ENCODE peak calls at places on chromosomes 5 and 9, in four cellular contexts. I is lower lobe of right lung, T is BJ, L is lung. Y is an unnamed sample.

GRCh38 chr9:109974143-109974917 is 194.3 kb downstream of the PALM2AKAP2 start:
- DNase-seq in I (peak; percentile 56), T (no peak), L (no peak), Y (no peak)

GRCh38 chr5:133121080-133121479 is 69.3 kb downstream of the HSPA4 start:
- DNase-seq in I (no peak), T (no peak), L (no peak), Y (no peak)

GRCh38 chr9:21070171-21070571 is 7.6 kb downstream of the IFNB1 start:
- DNase-seq in I (no peak), T (peak; percentile 84), L (peak; percentile 45), Y (peak; percentile 52)

GRCh38 chr5:173907686-173908371 is 19.7 kb downstream of the CPEB4 start:
- DNase-seq in I (no peak), T (no peak), L (no peak), Y (no peak)

GRCh38 chr9:14346301-14346721 is 32.4 kb upstream of the NFIB start:
- DNase-seq in I (no peak), T (no peak), L (no peak), Y (no peak)

GRCh38 chr9:136294437-136294836 is 9.5 kb downstream of the CCDC187 start:
- DNase-seq in I (no peak), T (no peak), L (no peak), Y (no peak)

GRCh38 chr9:132590318-132591182 is 8.1 kb downstream of the BARHL1 start:
- DNase-seq in I (no peak), T (no peak), L (no peak), Y (no peak)

GRCh38 chr9:109914280-109915027 is 134.5 kb downstream of the PALM2AKAP2 start:
- DNase-seq in I (no peak), T (peak; percentile 90), L (no peak), Y (no peak)

GRCh38 chr5:66850354-66851075 is 254.3 kb downstream of the MAST4 start:
- DNase-seq in I (no peak), T (no peak), L (no peak), Y (no peak)

GRCh38 chr5:131679911-131680310 is 44.9 kb upstream of the RAPGEF6 start:
- DNase-seq in I (no peak), T (peak; percentile 68), L (no peak), Y (peak; percentile 35)

GRCh38 chr9:108809269-108809668 is 46.5 kb downstream of the ACTL7B start:
- DNase-seq in I (no peak), T (no peak), L (no peak), Y (no peak)

GRCh38 chr5:115855959-115856358 is 14.2 kb downstream of the AP3S1 start:
- DNase-seq in I (no peak), T (no peak), L (no peak), Y (no peak)

GRCh38 chr5:125137535-125137934 is 391.1 kb upstream of the ZNF608 start:
- DNase-seq in I (no peak), T (no peak), L (no peak), Y (no peak)

GRCh38 chr9:132169672-132170392 is 8.0 kb downstream of the NTNG2 start:
- DNase-seq in I (peak; percentile 74), T (no peak), L (peak; percentile 55), Y (peak; percentile 73)

GRCh38 chr5:138438724-138439536 is at the start of gene REEP2:
- DNase-seq in I (no peak), T (no peak), L (no peak), Y (peak; percentile 79)

GRCh38 chr9:16579872-16580432 is 290.5 kb downstream of the BNC2 start:
- DNase-seq in I (no peak), T (no peak), L (no peak), Y (no peak)

GRCh38 chr9:88396836-88397577 is 8.8 kb downstream of the SPIN1 start:
- DNase-seq in I (no peak), T (no peak), L (no peak), Y (no peak)

GRCh38 chr5:11496127-11496719 is 408.0 kb downstream of the CTNND2 start:
- DNase-seq in I (no peak), T (no peak), L (no peak), Y (no peak)

GRCh38 chr9:104780796-104781395 is 17.0 kb downstream of the NIPSNAP3B start:
- DNase-seq in I (no peak), T (no peak), L (no peak), Y (peak; percentile 44)

DNA sequence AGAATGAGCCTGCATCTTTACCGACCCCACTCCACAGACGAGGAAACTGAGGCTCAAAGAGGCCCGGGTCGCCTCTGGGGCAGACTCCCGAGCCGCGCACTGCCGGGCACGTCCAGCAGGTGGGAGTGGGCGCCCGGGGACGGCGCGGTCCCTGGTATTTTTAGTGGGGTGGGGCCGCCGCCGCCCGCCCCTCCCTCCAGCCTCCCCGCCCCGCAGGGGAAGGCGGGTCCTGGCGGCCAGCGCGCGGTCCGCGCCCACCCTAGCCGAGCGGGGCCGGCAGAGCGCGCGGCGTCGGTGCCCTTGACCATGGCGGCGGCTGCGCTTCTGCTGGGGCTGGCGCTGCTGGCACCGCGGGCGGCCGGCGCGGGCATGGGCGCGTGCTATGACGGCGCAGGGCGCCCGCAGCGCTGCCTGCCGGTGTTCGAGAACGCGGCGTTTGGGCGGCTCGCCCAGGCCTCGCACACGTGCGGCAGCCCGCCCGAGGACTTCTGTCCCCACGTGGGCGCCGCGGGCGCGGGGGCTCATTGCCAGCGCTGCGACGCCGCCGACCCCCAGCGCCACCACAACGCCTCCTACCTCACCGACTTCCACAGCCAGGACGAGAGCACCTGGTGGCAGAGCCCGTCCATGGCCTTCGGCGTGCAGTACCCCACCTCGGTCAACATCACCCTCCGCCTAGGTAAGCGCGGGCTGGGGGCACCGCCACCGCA is at the start of gene LAMC3:
- DNase-seq in I (no peak), T (no peak), L (no peak), Y (peak; percentile 58)
- TF ChIP-seq CTCF in I (peak; percentile 40), T (peak; percentile 44), L (no peak), Y (peak; percentile 51)

GRCh38 chr5:153404747-153405146 is 85.7 kb upstream of the GRIA1 start:
- DNase-seq in I (no peak), T (no peak), L (no peak), Y (no peak)

GRCh38 chr5:153403470-153403869 is 87.0 kb upstream of the GRIA1 start:
- DNase-seq in I (no peak), T (no peak), L (no peak), Y (no peak)

GRCh38 chr5:153402550-153402949 is 87.9 kb upstream of the GRIA1 start:
- DNase-seq in I (no peak), T (peak; percentile 67), L (no peak), Y (peak; percentile 38)

GRCh38 chr5:153400931-153401330 is 89.5 kb upstream of the GRIA1 start:
- DNase-seq in I (no peak), T (no peak), L (no peak), Y (no peak)
- TF ChIP-seq CTCF in I (no peak), T (no peak), L (no peak), Y (no peak)

DNA sequence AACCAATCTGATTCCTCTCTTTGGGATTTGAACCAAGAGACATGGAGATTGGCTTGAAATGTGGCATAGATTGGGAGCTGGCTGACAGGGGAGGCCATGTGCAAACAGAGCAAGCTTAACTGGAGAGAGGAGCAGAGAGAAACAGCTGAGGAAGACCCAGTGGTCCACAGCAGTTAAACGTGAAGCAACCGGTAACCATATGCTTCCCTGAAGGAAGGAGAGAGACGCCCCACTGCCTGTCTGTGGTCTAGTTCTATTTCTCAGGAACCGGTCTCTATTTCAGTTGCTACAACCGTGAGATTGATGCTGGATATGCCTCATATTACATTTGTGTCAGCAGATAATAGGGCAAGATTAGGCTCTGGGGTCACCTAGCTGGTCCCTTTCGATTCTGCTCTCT is 13.6 kb upstream of the GAS1 start:
- DNase-seq in I (no peak), T (no peak), L (no peak), Y (no peak)
- TF ChIP-seq CTCF in I (no peak), T (no peak), L (no peak), Y (no peak)

DNA sequence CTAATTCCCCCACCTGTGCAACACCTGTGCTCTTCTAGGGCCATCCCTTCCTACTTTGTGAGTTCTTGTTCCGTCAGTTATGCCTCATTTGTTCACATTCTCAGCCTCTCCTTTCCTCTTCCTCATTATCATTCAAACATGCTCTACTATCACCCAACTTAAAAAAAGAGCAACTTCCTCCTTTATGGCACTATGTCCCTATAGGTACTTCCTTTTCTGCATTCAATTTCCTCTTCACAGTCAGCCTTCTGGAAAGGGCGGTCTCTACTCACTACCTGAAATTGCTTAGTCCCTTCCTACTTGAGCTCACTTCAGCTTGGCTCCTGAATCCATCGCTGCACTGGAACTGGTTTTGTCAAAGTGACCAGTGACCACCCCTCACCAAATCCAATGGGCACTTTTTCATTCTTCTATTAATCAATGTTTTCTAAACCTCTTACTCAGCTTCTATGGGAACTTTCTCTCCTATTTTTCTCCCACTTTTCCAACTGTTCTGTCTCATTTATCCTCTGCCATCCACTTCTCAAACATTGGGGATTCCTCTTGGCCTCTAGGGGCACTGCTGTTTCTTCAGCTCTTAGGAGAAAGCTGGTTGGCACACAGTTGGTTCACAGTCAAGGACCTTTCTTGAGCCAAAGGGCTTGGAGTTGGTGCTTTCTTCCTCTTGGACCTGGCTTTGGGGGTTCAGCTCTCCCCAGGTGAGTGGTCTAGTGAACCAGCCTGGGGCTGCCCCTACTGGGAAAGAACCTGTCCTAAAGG is 112.0 kb upstream of the LHFPL2 start:
- DNase-seq in I (no peak), T (no peak), L (no peak), Y (no peak)
- TF ChIP-seq CTCF in I (no peak), T (no peak), L (no peak), Y (peak; percentile 48)

GRCh38 chr5:123117989-123118388 is 28.9 kb downstream of the PRDM6 start:
- DNase-seq in I (no peak), T (no peak), L (no peak), Y (no peak)

GRCh38 chr5:123116757-123117156 is 27.7 kb downstream of the PRDM6 start:
- DNase-seq in I (no peak), T (no peak), L (no peak), Y (no peak)

GRCh38 chr5:123119334-123119986 is 30.4 kb downstream of the PRDM6 start:
- DNase-seq in I (peak; percentile 49), T (no peak), L (no peak), Y (no peak)

GRCh38 chr5:123122273-123122672 is 33.2 kb downstream of the PRDM6 start:
- DNase-seq in I (no peak), T (no peak), L (no peak), Y (no peak)

GRCh38 chr5:123120197-123120596 is 31.2 kb downstream of the PRDM6 start:
- DNase-seq in I (no peak), T (no peak), L (no peak), Y (peak; percentile 17)
- TF ChIP-seq CTCF in I (no peak), T (peak; percentile 34), L (no peak), Y (peak; percentile 44)

GRCh38 chr5:76816110-76816831 is 2.6 kb upstream of the F2RL1 start:
- DNase-seq in I (no peak), T (no peak), L (no peak), Y (no peak)
- TF ChIP-seq CTCF in I (no peak), T (no peak), L (no peak), Y (no peak)

Y was measured in A673.